ENCODE peak calls at places on chromosomes 6 and 20, in four cellular contexts. One of them, this sample, is unnamed.

GRCh38 chr6:38346291-38347079 is 293.2 kb downstream of the BTBD9 start:
- DNase-seq in spleen: no peak
- DNase-seq in K562: no peak
- DNase-seq in GM12892: no peak
- DNase-seq in this sample: no peak

GRCh38 chr20:21564127-21564773 is 50.4 kb upstream of the NKX2-2 start:
- DNase-seq in spleen: no peak
- DNase-seq in K562: no peak
- DNase-seq in GM12892: no peak
- DNase-seq in this sample: peak

GRCh38 chr6:122361314-122361979 is 38.0 kb upstream of the HSF2 start:
- DNase-seq in spleen: no peak
- DNase-seq in K562: no peak
- DNase-seq in GM12892: no peak
- DNase-seq in this sample: no peak

GRCh38 chr6:30683137-30683979 is 3.1 kb downstream of the PPP1R18 start:
- DNase-seq in spleen: peak
- DNase-seq in K562: no peak
- DNase-seq in GM12892: no peak
- DNase-seq in this sample: no peak

GRCh38 chr6:53628354-53629119 is 37.0 kb downstream of the KLHL31 start:
- DNase-seq in spleen: no peak
- DNase-seq in K562: no peak
- DNase-seq in GM12892: no peak
- DNase-seq in this sample: no peak

GRCh38 chr20:10972219-10972860 is 298.5 kb upstream of the JAG1 start:
- DNase-seq in spleen: no peak
- DNase-seq in K562: no peak
- DNase-seq in GM12892: no peak
- DNase-seq in this sample: no peak

GRCh38 chr6:28142446-28142845 is 763 bp downstream of the ZKSCAN8 start:
- DNase-seq in spleen: no peak
- DNase-seq in K562: no peak
- DNase-seq in GM12892: no peak
- DNase-seq in this sample: no peak

GRCh38 chr20:62831854-62832211 is 15.0 kb downstream of the COL9A3 start:
- DNase-seq in spleen: peak
- DNase-seq in K562: no peak
- DNase-seq in GM12892: no peak
- DNase-seq in this sample: peak

GRCh38 chr20:50872562-50873288 is 58.5 kb downstream of the ADNP start:
- DNase-seq in spleen: peak
- DNase-seq in K562: no peak
- DNase-seq in GM12892: no peak
- DNase-seq in this sample: no peak

DNA sequence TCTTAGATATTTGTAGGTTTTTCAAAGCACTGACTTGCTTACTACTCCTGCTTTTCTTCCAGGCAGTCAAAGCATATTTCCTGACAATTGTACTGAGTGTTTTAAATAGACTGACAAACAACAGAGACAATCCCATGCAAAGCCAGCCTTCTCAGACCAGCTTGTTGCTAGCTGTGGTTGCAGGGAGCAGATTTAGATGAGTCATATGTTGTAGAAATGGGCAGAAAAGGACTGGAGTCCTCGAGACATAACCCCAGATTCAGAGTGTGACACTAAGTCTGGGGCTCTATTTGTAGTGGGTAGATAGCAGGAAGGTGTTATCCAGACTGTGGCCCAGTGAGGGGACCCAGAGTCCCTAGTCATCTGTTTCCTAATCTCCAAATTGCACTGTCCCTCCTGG is 107.1 kb upstream of the TAB2 start:
- DNase-seq in spleen: no peak
- DNase-seq in K562: no peak
- DNase-seq in GM12892: no peak
- DNase-seq in this sample: no peak
- TF ChIP-seq POLR2AphosphoS5 in spleen: no peak
- TF ChIP-seq POLR2AphosphoS5 in K562: no peak
- TF ChIP-seq POLR2AphosphoS5 in GM12892: no peak
- TF ChIP-seq POLR2AphosphoS5 in this sample: no peak

DNA sequence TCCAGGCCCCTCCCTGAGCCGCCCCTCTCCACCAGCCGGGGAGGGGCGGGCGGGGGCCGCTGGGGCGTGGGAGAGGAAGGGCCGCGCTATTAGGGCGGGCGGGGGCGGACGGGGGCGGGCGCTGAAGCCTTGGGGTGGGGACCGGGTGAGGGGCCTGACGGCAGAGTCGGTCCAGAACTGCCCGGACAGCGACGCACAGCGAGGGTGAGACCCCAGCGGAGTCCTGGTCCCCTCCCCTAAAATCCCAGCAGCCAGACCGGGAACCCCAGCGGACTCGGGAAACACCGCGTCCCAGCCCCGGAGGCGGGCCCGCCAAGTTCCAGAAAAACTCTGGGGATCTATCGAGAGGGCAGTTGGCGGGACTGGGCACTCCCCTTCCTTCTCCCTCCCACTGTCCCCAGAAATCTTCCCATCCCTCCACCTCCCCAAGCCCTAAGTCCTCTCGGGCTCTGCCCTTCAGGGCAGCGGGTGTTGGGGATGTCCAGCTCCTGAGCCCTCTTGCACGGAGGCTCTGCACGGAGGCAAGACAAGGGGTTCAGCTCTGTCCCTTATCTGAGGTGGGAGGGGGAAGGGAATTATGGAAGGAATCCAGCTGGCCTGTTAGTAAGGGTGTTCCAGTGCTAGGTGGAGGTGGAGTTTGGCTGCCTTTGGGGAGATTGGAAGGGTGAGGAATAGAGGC is at the start of gene PRICKLE4:
- DNase-seq in spleen: peak
- DNase-seq in K562: peak
- DNase-seq in GM12892: no peak
- DNase-seq in this sample: no peak
- TF ChIP-seq POLR2AphosphoS5 in spleen: no peak
- TF ChIP-seq POLR2AphosphoS5 in K562: no peak
- TF ChIP-seq POLR2AphosphoS5 in GM12892: no peak
- TF ChIP-seq POLR2AphosphoS5 in this sample: no peak

GRCh38 chr6:96899599-96899998 is 1.9 kb upstream of the NDUFAF4 start:
- DNase-seq in spleen: no peak
- DNase-seq in K562: no peak
- DNase-seq in GM12892: no peak
- DNase-seq in this sample: no peak

GRCh38 chr6:96897396-96898240 is at the start of gene NDUFAF4:
- DNase-seq in spleen: peak
- DNase-seq in K562: peak
- DNase-seq in GM12892: peak
- DNase-seq in this sample: peak

GRCh38 chr6:96898241-96898851 is 655 bp upstream of the NDUFAF4 start:
- DNase-seq in spleen: no peak
- DNase-seq in K562: peak
- DNase-seq in GM12892: no peak
- DNase-seq in this sample: no peak

GRCh38 chr6:96900873-96901272 is 3.2 kb upstream of the NDUFAF4 start:
- DNase-seq in spleen: no peak
- DNase-seq in K562: no peak
- DNase-seq in GM12892: no peak
- DNase-seq in this sample: no peak

DNA sequence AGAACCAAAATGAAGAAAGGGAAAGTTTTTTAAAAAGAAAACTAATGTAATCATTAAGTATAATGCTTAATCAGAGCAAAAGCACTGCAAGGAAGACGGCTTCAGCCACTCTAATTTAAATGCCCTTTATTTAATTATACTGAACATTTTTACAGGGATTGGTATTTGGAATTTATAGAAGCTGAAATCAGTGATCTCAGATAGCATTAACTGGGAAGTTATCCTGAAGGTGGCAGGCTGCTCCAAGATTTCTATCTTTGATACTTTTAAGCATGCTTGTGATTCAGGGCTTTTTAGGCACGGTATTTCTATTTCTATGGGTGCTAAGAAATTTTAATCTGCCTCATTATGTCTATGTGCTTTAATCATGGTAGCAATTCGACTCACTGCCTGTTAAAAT is 1.3 kb upstream of the NDUFAF4 start:
- DNase-seq in spleen: no peak
- DNase-seq in K562: no peak
- DNase-seq in GM12892: no peak
- DNase-seq in this sample: peak
- TF ChIP-seq POLR2AphosphoS5 in spleen: no peak
- TF ChIP-seq POLR2AphosphoS5 in K562: no peak
- TF ChIP-seq POLR2AphosphoS5 in GM12892: no peak
- TF ChIP-seq POLR2AphosphoS5 in this sample: no peak

DNA sequence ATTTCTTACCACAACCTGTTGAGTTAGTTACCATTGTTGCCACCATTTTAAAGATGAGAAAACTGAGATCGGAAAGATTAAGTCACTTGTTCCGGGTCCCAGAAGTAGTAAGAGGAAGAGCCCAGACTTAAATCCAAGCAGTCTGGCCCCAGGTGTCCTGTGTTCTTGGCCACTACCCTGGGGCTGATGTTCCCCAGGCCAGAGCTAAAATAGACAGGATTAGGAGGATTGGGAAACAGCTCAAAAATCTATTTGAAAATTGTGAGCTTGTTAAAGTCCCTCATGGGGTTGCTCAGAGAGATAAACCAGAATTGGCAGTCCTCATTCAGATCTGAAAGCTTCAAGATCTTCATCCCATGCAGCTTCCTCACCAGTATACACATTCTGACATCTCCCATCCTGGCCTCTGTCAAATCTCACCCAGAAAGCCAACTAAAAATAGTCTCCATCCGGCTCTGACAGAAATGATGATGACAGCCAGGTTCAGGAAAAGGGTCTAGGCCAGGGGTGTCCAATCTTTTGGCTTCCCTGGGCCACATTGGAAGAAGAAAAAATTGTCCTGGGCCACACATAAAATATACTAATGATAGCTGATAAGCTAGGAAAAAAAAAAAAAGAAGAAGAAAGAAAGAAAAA is 62.0 kb downstream of the GFOD1 start:
- DNase-seq in spleen: no peak
- DNase-seq in K562: no peak
- DNase-seq in GM12892: no peak
- DNase-seq in this sample: no peak
- TF ChIP-seq POLR2AphosphoS5 in spleen: no peak
- TF ChIP-seq POLR2AphosphoS5 in K562: no peak
- TF ChIP-seq POLR2AphosphoS5 in GM12892: no peak
- TF ChIP-seq POLR2AphosphoS5 in this sample: no peak

GRCh38 chr20:49412953-49413352 is 69.5 kb downstream of the KCNB1 start:
- DNase-seq in spleen: no peak
- DNase-seq in K562: no peak
- DNase-seq in GM12892: no peak
- DNase-seq in this sample: no peak

GRCh38 chr20:49413677-49414076 is 68.8 kb downstream of the KCNB1 start:
- DNase-seq in spleen: no peak
- DNase-seq in K562: no peak
- DNase-seq in GM12892: no peak
- DNase-seq in this sample: no peak

GRCh38 chr20:49412254-49412653 is 70.2 kb downstream of the KCNB1 start:
- DNase-seq in spleen: no peak
- DNase-seq in K562: no peak
- DNase-seq in GM12892: no peak
- DNase-seq in this sample: no peak

GRCh38 chr20:49415664-49416044 is 66.8 kb downstream of the KCNB1 start:
- DNase-seq in spleen: no peak
- DNase-seq in K562: no peak
- DNase-seq in GM12892: no peak
- DNase-seq in this sample: no peak

GRCh38 chr20:49415005-49415663 is 67.3 kb downstream of the KCNB1 start:
- DNase-seq in spleen: no peak
- DNase-seq in K562: no peak
- DNase-seq in GM12892: no peak
- DNase-seq in this sample: no peak
- TF ChIP-seq POLR2AphosphoS5 in spleen: no peak
- TF ChIP-seq POLR2AphosphoS5 in K562: no peak
- TF ChIP-seq POLR2AphosphoS5 in GM12892: no peak
- TF ChIP-seq POLR2AphosphoS5 in this sample: no peak

DNA sequence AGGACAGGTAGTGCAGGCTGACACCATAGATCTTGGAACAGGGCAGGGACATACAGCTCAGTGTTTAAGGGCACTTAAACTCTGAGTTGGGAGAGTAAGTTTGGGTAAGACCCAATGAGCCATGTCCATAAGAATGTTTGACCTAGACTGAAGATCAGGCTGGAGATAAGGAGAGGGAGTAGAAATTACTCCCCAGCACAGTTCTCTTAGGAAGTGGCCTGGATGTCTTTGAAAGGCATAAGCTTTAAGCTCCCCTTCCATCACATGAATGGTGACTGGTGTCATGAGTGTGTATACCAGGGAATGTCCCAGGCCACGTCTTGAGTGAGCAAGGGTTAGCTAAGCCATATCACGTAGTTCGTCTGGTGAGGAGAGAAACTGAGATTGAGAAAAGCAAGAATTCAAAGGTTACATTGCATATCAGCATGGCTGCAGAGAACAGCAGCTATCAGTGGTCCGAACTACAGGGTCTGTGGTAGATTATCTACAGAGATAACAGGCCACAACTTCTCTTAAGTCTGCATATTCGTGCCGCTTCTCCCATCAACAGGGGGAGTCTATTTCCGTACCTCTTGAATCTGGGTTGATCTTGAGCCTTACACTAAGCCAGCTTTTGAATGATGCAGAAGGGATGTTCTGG is 60.1 kb upstream of the BMP2 start:
- DNase-seq in spleen: no peak
- DNase-seq in K562: no peak
- DNase-seq in GM12892: no peak
- DNase-seq in this sample: no peak
- TF ChIP-seq POLR2AphosphoS5 in spleen: no peak
- TF ChIP-seq POLR2AphosphoS5 in K562: no peak
- TF ChIP-seq POLR2AphosphoS5 in GM12892: no peak
- TF ChIP-seq POLR2AphosphoS5 in this sample: no peak

This sample was measured in HepG2.